ENCODE peak calls at places on chromosomes 1 and 21, in ten cellular contexts. W is HT1080, S is NB4, G is cardiac septum, K is colonic mucosa, O is AG09319, Y is AG08396, Q is iris pigment epithelial cell, B is T-helper 17 cell, R is endodermal cell. Z is an unnamed sample.

GRCh38 chr1:21307663-21308062 is 17.4 kb upstream of the ECE1 start:
- DNase-seq in G (no peak), S (no peak), K (no peak), Q (no peak), B (no peak), R (peak), O (no peak), Y (no peak), W (no peak), Z (no peak)

GRCh38 chr1:98991127-98992003 is 13.3 kb downstream of the PLPPR5 start:
- DNase-seq in K (no peak), Q (peak), B (no peak), S (peak), O (peak), G (no peak), Y (peak), R (no peak), W (peak), Z (peak)

GRCh38 chr1:202659974-202660373 is 50.3 kb downstream of the SYT2 start:
- DNase-seq in B (no peak), S (peak), K (no peak), G (no peak), Y (no peak), Q (no peak), R (no peak), O (no peak), W (no peak), Z (no peak)

GRCh38 chr1:55378582-55378981 is 163.4 kb upstream of the USP24 start:
- DNase-seq in Q (peak), K (no peak), G (no peak), B (no peak), W (peak), S (peak), Y (peak), O (no peak), R (peak), Z (peak)

GRCh38 chr1:169107673-169108160 is 1.2 kb downstream of the ATP1B1 start:
- DNase-seq in Y (peak), K (peak), O (no peak), B (no peak), S (peak), Q (peak), W (peak), R (no peak), G (no peak), Z (peak)

GRCh38 chr1:245923215-245923614 is 583.9 kb downstream of the SMYD3 start:
- DNase-seq in Y (no peak), S (no peak), R (no peak), O (no peak), K (no peak), B (no peak), W (no peak), G (no peak), Q (no peak), Z (no peak)

GRCh38 chr1:169009666-169010065 is 96.8 kb upstream of the ATP1B1 start:
- DNase-seq in R (no peak), W (no peak), Y (no peak), O (no peak), G (no peak), B (no peak), S (no peak), K (no peak), Q (no peak), Z (no peak)

GRCh38 chr21:26332873-26333272 is 162.3 kb upstream of the APP start:
- DNase-seq in Q (no peak), Y (no peak), G (no peak), R (peak), K (no peak), O (no peak), S (no peak), B (no peak), W (peak), Z (no peak)

GRCh38 chr1:154434346-154435075 is 29.4 kb downstream of the IL6R start:
- DNase-seq in W (no peak), S (no peak), Y (no peak), G (no peak), B (no peak), R (no peak), Q (no peak), O (no peak), K (peak), Z (peak)

GRCh38 chr1:157992031-157992568 is 1.3 kb upstream of the KIRREL1 start:
- DNase-seq in S (peak), O (no peak), Y (peak), B (peak), K (peak), G (no peak), R (peak), W (peak), Q (peak), Z (peak)

GRCh38 chr1:10906866-10907519 is 105.5 kb upstream of the TARDBP start:
- DNase-seq in Q (no peak), K (no peak), W (no peak), B (no peak), R (peak), O (no peak), G (peak), Y (no peak), S (no peak), Z (no peak)

GRCh38 chr1:91755176-91755575 is 130.8 kb downstream of the TGFBR3 start:
- DNase-seq in R (no peak), K (no peak), S (no peak), B (no peak), Y (no peak), G (no peak), Q (peak), O (peak), W (no peak), Z (peak)

GRCh38 chr1:225712391-225712790 is 59.5 kb upstream of the ENAH start:
- DNase-seq in W (no peak), B (no peak), R (no peak), Q (no peak), K (no peak), G (no peak), Y (no peak), S (peak), O (no peak), Z (peak)

GRCh38 chr1:41876533-41877445 is 41.9 kb downstream of the HIVEP3 start:
- DNase-seq in S (no peak), G (no peak), Q (no peak), R (no peak), W (no peak), K (no peak), B (no peak), O (no peak), Y (no peak), Z (peak)

GRCh38 chr1:1282998-1283397 is 2.8 kb downstream of the SCNN1D start:
- DNase-seq in Q (peak), G (no peak), O (no peak), K (no peak), S (no peak), R (no peak), W (peak), B (no peak), Y (no peak), Z (no peak)

GRCh38 chr1:77889671-77890070 is 1.2 kb downstream of the NEXN start:
- DNase-seq in G (no peak), O (peak), B (no peak), W (peak), K (no peak), R (no peak), Q (peak), S (no peak), Y (peak), Z (peak)

GRCh38 chr1:76059461-76059860 is 15.1 kb upstream of the ST6GALNAC3 start:
- DNase-seq in Y (no peak), S (no peak), W (no peak), B (no peak), O (no peak), G (no peak), K (no peak), R (no peak), Q (no peak), Z (no peak)

GRCh38 chr1:17551755-17552234 is 12.3 kb downstream of the ARHGEF10L start:
- DNase-seq in S (no peak), W (peak), O (no peak), B (no peak), R (peak), Y (no peak), Q (peak), G (no peak), K (peak), Z (peak)

GRCh38 chr1:205421728-205422127 is at the start of gene LEMD1:
- DNase-seq in R (no peak), B (no peak), K (no peak), O (no peak), W (no peak), S (no peak), Y (no peak), Q (no peak), G (no peak), Z (no peak)

GRCh38 chr1:218209351-218209861 is 75.7 kb upstream of the RRP15 start:
- DNase-seq in Q (peak), R (no peak), B (no peak), O (peak), Y (peak), S (no peak), K (no peak), G (no peak), W (peak), Z (peak)

GRCh38 chr1:111743679-111744101 is 4.5 kb upstream of the INKA2 start:
- DNase-seq in K (no peak), G (no peak), W (peak), R (no peak), B (no peak), Y (peak), Q (peak), O (no peak), S (no peak), Z (peak)

GRCh38 chr1:73040811-73041210 is 758.5 kb upstream of the NEGR1 start:
- DNase-seq in S (no peak), K (no peak), G (no peak), Y (no peak), W (no peak), O (no peak), Q (no peak), R (no peak), B (no peak), Z (no peak)

GRCh38 chr1:41794031-41794430 is 124.7 kb downstream of the HIVEP3 start:
- DNase-seq in B (no peak), G (no peak), R (no peak), K (no peak), O (no peak), S (no peak), W (no peak), Q (no peak), Y (no peak), Z (no peak)

GRCh38 chr1:43569175-43569574 is 38.5 kb downstream of the PTPRF start:
- DNase-seq in K (no peak), W (no peak), R (no peak), O (no peak), Y (no peak), Q (no peak), S (no peak), G (no peak), B (no peak), Z (no peak)

GRCh38 chr1:235473808-235474207 is 30.4 kb downstream of the B3GALNT2 start:
- DNase-seq in G (no peak), O (no peak), Y (peak), K (no peak), B (no peak), W (peak), R (no peak), Q (no peak), S (no peak), Z (no peak)

GRCh38 chr21:46056450-46056903 is 41.4 kb upstream of the COL6A2 start:
- DNase-seq in Q (peak), R (peak), K (peak), O (peak), Y (peak), S (peak), G (peak), W (no peak), B (no peak), Z (peak)

GRCh38 chr1:98677288-98677687 is 15.8 kb downstream of the SNX7 start:
- DNase-seq in S (no peak), Y (peak), B (no peak), Q (peak), R (no peak), K (no peak), G (no peak), O (peak), W (peak), Z (peak)

GRCh38 chr1:152654110-152654509 is 9.1 kb upstream of the LCE2D start:
- DNase-seq in B (peak), S (peak), W (peak), Q (peak), O (peak), Y (peak), G (no peak), R (peak), K (peak), Z (peak)

Z was measured in fibroblast of the aortic adventitia.